ENCODE peak calls at places on chromosomes 4 and X, in seven cellular contexts. Z is cardiac muscle cell, C is ELR, H is BE2C, V is fibroblast of the aortic adventitia, A is AG20443, G is GM20000. I is an unnamed sample.

GRCh38 chr4:159398236-159398638 is 295.4 kb downstream of the RAPGEF2 start:
- DNase-seq in Z (no peak), G (no peak), H (no peak), C (peak), A (peak), V (no peak), I (no peak)

GRCh38 chr4:48270516-48270897 is 869 bp upstream of the TEC start:
- DNase-seq in G (no peak), H (no peak), Z (no peak), V (no peak), C (no peak), A (no peak), I (no peak)

GRCh38 chr4:161936625-161937133 is 227.1 kb downstream of the FSTL5 start:
- DNase-seq in H (no peak), Z (peak), C (peak), A (no peak), V (peak), G (no peak), I (peak)

GRCh38 chr4:138007572-138007971 is 234.6 kb downstream of the SLC7A11 start:
- DNase-seq in V (peak), Z (no peak), C (peak), H (no peak), G (no peak), A (no peak), I (no peak)

GRCh38 chr4:188976644-188977115 is 837.4 kb downstream of the TRIML1 start:
- DNase-seq in A (no peak), G (no peak), C (peak), Z (peak), V (peak), H (no peak), I (peak)

GRCh38 chr4:113975578-113975977 is 3.9 kb downstream of the ARSJ start:
- DNase-seq in G (no peak), Z (no peak), V (no peak), A (no peak), H (no peak), C (peak), I (no peak)

GRCh38 chr4:26020896-26021295 is 106.9 kb downstream of the SMIM20 start:
- DNase-seq in C (peak), G (no peak), V (peak), Z (no peak), H (no peak), A (peak), I (peak)

GRCh38 chr4:124913237-124913636 is 200.7 kb upstream of the ANKRD50 start:
- DNase-seq in C (peak), G (no peak), V (no peak), H (no peak), Z (no peak), A (no peak), I (no peak)

GRCh38 chrX:110412971-110413726 is 54.5 kb downstream of the RTL9 start:
- DNase-seq in A (peak), H (peak), G (peak), C (peak), V (peak), Z (peak), I (peak)

GRCh38 chrX:2897311-2897689 is 31.8 kb downstream of the ARSD start:
- DNase-seq in V (no peak), Z (peak), G (no peak), C (no peak), H (no peak), A (no peak), I (no peak)

GRCh38 chr4:84497220-84497834 is 1.8 kb downstream of the NKX6-1 start:
- DNase-seq in C (peak), A (peak), V (no peak), Z (no peak), H (peak), G (peak), I (no peak)

GRCh38 chr4:1171306-1172227 is 816 bp downstream of the SPON2 start:
- DNase-seq in C (no peak), G (peak), H (no peak), V (no peak), A (no peak), Z (peak), I (no peak)

GRCh38 chrX:340121-340520 is 21.5 kb upstream of the GTPBP6 start:
- DNase-seq in A (no peak), G (no peak), C (no peak), Z (no peak), V (no peak), H (no peak), I (no peak)

I was measured in Daoy.